ENCODE peak calls at places on chromosomes 11 and 22, in five cellular contexts. T, V, N, O and B are unnamed samples.

GRCh38 chr11:14393129-14393528 is 34.1 kb upstream of the RRAS2 start:
- DNase-seq in T (no peak), V (no peak), N (no peak), O (no peak), B (no peak)

GRCh38 chr22:47051435-47052175 is 289.2 kb downstream of the TBC1D22A start:
- DNase-seq in T (no peak), V (no peak), N (no peak), O (no peak), B (no peak)

GRCh38 chr11:102309621-102310541 is 7.4 kb upstream of the BIRC3 start:
- DNase-seq in T (no peak), V (no peak), N (no peak), O (no peak), B (no peak)

GRCh38 chr22:37818397-37819099 is 4.6 kb upstream of the GALR3 start:
- DNase-seq in T (peak), V (peak), N (peak), O (peak), B (no peak)

GRCh38 chr22:38843201-38843715 is 570 bp downstream of the NPTXR start:
- DNase-seq in T (peak), V (peak), N (no peak), O (peak), B (no peak)

GRCh38 chr22:21633481-21633880 is 921 bp downstream of the CCDC116 start:
- DNase-seq in T (no peak), V (peak), N (no peak), O (no peak), B (no peak)

GRCh38 chr11:102111787-102112653 is 1.8 kb downstream of the YAP1 start:
- DNase-seq in T (peak), V (peak), N (peak), O (no peak), B (peak)

GRCh38 chr11:46100670-46101069 is 20.6 kb downstream of the PHF21A start:
- DNase-seq in T (no peak), V (no peak), N (no peak), O (no peak), B (no peak)

GRCh38 chr11:15918212-15918611 is 438.1 kb downstream of the SOX6 start:
- DNase-seq in T (no peak), V (no peak), N (no peak), O (no peak), B (no peak)

GRCh38 chr11:119793335-119793984 is 64.5 kb upstream of the NECTIN1 start:
- DNase-seq in T (no peak), V (no peak), N (no peak), O (no peak), B (no peak)

GRCh38 chr22:21762712-21763581 is 27.4 kb upstream of the YPEL1 start:
- DNase-seq in T (no peak), V (peak), N (no peak), O (no peak), B (no peak)

GRCh38 chr11:69510471-69511357 is 29.3 kb downstream of the LINC01488 start:
- DNase-seq in T (peak), V (peak), N (no peak), O (no peak), B (no peak)

GRCh38 chr11:6566704-6567370 is 36.6 kb downstream of the RRP8 start:
- DNase-seq in T (peak), V (no peak), N (no peak), O (no peak), B (no peak)

GRCh38 chr22:50604623-50605348 is 4.2 kb downstream of the MAPK8IP2 start:
- DNase-seq in T (peak), V (no peak), N (no peak), O (no peak), B (no peak)

GRCh38 chr22:41842996-41843970 is 10.4 kb downstream of the SREBF2 start:
- DNase-seq in T (no peak), V (no peak), N (no peak), O (no peak), B (no peak)

GRCh38 chr11:57638005-57638760 is 11.5 kb downstream of the YPEL4 start:
- DNase-seq in T (peak), V (peak), N (peak), O (peak), B (no peak)

GRCh38 chr11:3709977-3710376 is 38.8 kb upstream of the CHRNA10 start:
- DNase-seq in T (no peak), V (peak), N (peak), O (no peak), B (no peak)

GRCh38 chr11:65778431-65778900 is 2.3 kb downstream of the AP5B1 start:
- DNase-seq in T (peak), V (no peak), N (no peak), O (no peak), B (peak)

GRCh38 chr11:74050465-74050864 is 41.6 kb upstream of the UCP3 start:
- DNase-seq in T (no peak), V (no peak), N (no peak), O (no peak), B (no peak)

GRCh38 chr11:126459691-126460404 is 104.4 kb downstream of the ST3GAL4 start:
- DNase-seq in T (no peak), V (no peak), N (no peak), O (no peak), B (no peak)

GRCh38 chr11:95459268-95460040 is 228.5 kb upstream of the SESN3 start:
- DNase-seq in T (no peak), V (peak), N (peak), O (no peak), B (no peak)

GRCh38 chr11:95453616-95454118 is 222.7 kb upstream of the SESN3 start:
- DNase-seq in T (peak), V (peak), N (peak), O (no peak), B (peak)

GRCh38 chr11:95455228-95455627 is 224.2 kb upstream of the SESN3 start:
- DNase-seq in T (no peak), V (no peak), N (no peak), O (no peak), B (no peak)

GRCh38 chr11:95461348-95461747 is 230.3 kb upstream of the SESN3 start:
- DNase-seq in T (no peak), V (no peak), N (no peak), O (no peak), B (no peak)

DNA sequence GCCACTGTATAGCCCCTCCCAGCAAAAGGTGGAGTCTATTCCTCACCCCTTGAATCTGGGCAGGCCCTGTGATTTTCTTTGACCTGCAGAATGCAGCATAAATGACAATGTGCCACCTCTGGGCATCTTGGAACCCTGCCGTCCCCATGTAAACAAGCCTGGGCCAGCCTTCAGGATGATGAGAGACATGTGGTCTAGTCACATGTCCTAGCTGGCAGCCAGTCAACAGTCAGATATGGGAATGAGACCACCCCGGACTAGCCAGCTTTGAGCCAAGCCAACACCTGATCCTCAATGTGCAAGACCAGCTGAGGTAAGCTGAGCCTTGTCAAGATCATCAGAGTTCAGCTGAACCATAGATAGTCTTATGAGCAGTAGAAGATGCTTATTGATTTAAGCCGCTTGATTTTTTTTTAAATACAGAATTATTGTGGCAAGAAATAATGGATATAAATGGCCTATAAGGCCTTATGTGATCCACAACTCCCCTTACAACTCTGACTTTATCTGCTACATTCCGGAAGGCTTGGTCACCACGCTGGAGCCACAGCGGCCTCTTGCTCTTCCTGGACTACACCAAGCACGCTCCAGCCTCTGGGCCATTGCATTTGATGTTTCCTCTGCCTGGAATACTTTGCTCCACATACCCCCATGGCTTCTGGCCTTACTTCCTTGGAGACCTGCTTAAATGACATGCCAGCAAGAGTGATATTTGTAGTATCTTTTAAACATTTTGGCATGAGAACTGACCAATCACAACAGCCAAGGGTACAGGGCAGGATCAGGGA is 225.9 kb upstream of the SESN3 start:
- DNase-seq in T (no peak), V (no peak), N (no peak), O (no peak), B (no peak)
- TF ChIP-seq CTCF in T (no peak), V (no peak), N (no peak), O (no peak), B (no peak)

GRCh38 chr11:123578778-123579481 is 75.5 kb downstream of the SCN3B start:
- DNase-seq in T (no peak), V (no peak), N (no peak), O (no peak), B (no peak)
- H3K4me3 ChIP-seq in T (no peak), V (no peak), N (no peak), O (no peak), B (no peak)

GRCh38 chr22:20235453-20235991 is 32.6 kb downstream of the RTN4R start:
- DNase-seq in T (no peak), V (no peak), N (no peak), O (no peak), B (no peak)

GRCh38 chr22:20236052-20236717 is 31.9 kb downstream of the RTN4R start:
- DNase-seq in T (no peak), V (no peak), N (no peak), O (no peak), B (no peak)

GRCh38 chr22:20239063-20239950 is 28.8 kb downstream of the RTN4R start:
- DNase-seq in T (no peak), V (no peak), N (no peak), O (peak), B (no peak)

GRCh38 chr22:20238567-20239062 is 29.5 kb downstream of the RTN4R start:
- DNase-seq in T (no peak), V (peak), N (peak), O (no peak), B (no peak)

DNA sequence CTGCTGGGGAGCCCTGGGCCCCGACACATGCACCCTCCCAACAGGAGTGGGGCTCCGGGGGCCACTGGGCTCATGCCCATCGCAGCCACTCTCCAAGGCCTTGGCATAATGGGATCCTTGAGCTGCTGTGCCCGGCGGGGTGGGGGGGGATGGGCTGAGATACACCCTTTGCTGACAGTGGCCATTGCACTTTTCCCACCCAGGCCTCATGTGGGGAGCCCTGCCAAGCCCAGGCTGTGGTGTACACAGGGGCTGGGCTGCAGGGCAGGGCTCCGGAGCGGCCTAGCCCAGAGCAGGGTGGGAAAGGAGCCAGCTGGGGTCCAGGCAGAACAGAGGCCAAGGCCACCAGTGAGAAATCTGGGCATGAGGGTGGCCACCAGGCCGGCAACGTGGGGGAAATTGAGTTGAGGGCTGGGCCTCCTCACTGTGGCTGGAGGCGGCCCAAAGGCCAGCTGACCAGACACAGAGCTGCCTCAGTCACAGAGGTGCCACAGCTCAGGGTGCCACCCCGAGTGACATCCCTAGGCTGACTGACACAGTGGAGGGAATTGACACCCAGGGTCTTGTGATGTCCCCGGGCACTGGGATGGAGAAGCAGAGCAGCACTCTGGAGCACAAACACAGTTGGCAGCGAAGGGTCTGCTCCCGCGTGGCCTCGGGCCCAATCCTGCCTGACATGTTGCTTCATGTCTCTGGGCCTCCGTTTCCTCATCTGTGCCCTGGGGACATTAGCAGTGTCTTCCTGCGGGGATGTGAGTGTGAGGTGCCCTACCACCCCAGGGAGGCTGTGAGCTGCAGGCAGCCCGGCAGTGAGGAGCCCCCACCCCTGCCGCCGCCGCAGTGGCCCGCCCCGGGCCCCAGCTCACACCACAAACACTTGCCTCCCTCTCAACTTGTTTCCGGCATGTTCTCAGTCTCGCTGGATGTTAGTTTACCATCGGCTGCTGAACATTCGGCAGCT is 30.4 kb downstream of the RTN4R start:
- DNase-seq in T (no peak), V (peak), N (no peak), O (peak), B (no peak)
- H3K27ac ChIP-seq in T (no peak), V (no peak), N (no peak), O (no peak), B (no peak)

DNA sequence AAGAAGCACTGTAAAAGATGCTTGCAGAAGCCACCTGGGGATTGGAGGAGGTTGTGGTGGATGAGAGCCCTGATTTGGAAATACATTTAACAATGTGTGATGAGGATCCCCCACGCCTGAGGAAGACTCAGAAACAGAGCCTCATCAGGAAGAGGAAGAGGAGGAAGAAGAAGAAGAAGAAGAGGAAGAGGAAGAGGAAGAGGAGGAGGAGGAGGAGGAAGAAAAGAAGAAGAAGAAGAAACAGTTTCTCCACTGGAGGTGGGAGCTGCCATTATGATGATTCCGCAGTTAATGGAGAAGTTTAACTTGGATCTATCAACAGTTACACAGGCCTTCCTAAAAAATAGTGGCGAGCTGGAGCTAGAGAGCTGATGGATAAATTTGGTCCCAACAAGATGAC is 50.1 kb downstream of the CECR2 start:
- DNase-seq in T (no peak), V (no peak), N (no peak), O (no peak), B (no peak)
- TF ChIP-seq CTCF in T (no peak), V (no peak), N (no peak), O (no peak), B (no peak)

GRCh38 chr11:122309262-122309925 is 193.4 kb upstream of the BLID start:
- DNase-seq in T (no peak), V (no peak), N (no peak), O (no peak), B (no peak)
- H3K4me3 ChIP-seq in T (no peak), V (no peak), N (peak), O (no peak), B (peak)

DNA sequence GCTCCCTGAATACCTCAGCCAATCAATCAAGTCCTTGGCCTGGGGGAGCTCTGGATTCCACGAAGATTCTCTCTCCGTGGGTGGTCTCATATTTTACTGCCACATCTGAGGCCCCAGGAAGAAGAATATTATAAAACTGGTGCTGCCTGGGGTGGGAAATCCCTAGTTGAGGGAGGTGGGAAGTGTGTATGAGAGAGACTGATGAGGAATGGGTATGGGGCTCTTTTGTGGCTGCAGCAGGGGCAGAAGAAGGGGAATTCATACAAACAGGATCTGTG is 71.5 kb downstream of the SYN3 start:
- DNase-seq in T (no peak), V (no peak), N (no peak), O (no peak), B (no peak)
- H3K27ac ChIP-seq in T (no peak), V (peak), N (peak), O (no peak), B (no peak)

GRCh38 chr11:129699711-129700304 is 115.8 kb upstream of the TMEM45B start:
- DNase-seq in T (no peak), V (peak), N (no peak), O (no peak), B (no peak)
- TF ChIP-seq CTCF in T (no peak), V (peak), N (no peak), O (no peak), B (no peak)